ENCODE peak calls at places on chromosomes 12 and 14, in nine cellular contexts. One of them, this sample, is unnamed.

GRCh38 chr12:59973515-59973914 is 377.7 kb downstream of the SLC16A7 start:
- DNase-seq in transverse colon: no peak
- DNase-seq in brain microvascular endothelial cell: no peak
- DNase-seq in upper lobe of right lung: no peak
- DNase-seq in iPS DF 19.7: no peak
- DNase-seq in stimulated activated CD4-positive, alpha-beta T cell treated with anti-CD3 and anti-CD28 coated beads, Interleukin-1b, Interleukin-23, amount 100 ng/mL, for 4 hours: no peak
- DNase-seq in EL: peak; percentile 90
- DNase-seq in left lobe of liver: no peak
- DNase-seq in hepatic stellate cell: peak; percentile 2
- DNase-seq in this sample: no peak

GRCh38 chr12:101414533-101415119 is 7.1 kb upstream of the ARL1 start:
- DNase-seq in transverse colon: peak; percentile 19
- DNase-seq in brain microvascular endothelial cell: peak; percentile 57
- DNase-seq in upper lobe of right lung: no peak
- DNase-seq in iPS DF 19.7: no peak
- DNase-seq in stimulated activated CD4-positive, alpha-beta T cell treated with anti-CD3 and anti-CD28 coated beads, Interleukin-1b, Interleukin-23, amount 100 ng/mL, for 4 hours: no peak
- DNase-seq in EL: peak; percentile 60
- DNase-seq in left lobe of liver: no peak
- DNase-seq in hepatic stellate cell: peak; percentile 32
- DNase-seq in this sample: peak; percentile 45

GRCh38 chr14:96861568-96862310 is 64.6 kb downstream of the VRK1 start:
- DNase-seq in transverse colon: no peak
- DNase-seq in brain microvascular endothelial cell: no peak
- DNase-seq in upper lobe of right lung: no peak
- DNase-seq in iPS DF 19.7: peak; percentile 48
- DNase-seq in stimulated activated CD4-positive, alpha-beta T cell treated with anti-CD3 and anti-CD28 coated beads, Interleukin-1b, Interleukin-23, amount 100 ng/mL, for 4 hours: no peak
- DNase-seq in EL: no peak
- DNase-seq in left lobe of liver: no peak
- DNase-seq in hepatic stellate cell: no peak
- DNase-seq in this sample: no peak

GRCh38 chr12:121893901-121894540 is 5.4 kb downstream of the PSMD9 start:
- DNase-seq in transverse colon: no peak
- DNase-seq in brain microvascular endothelial cell: peak; percentile 53
- DNase-seq in upper lobe of right lung: no peak
- DNase-seq in iPS DF 19.7: no peak
- DNase-seq in stimulated activated CD4-positive, alpha-beta T cell treated with anti-CD3 and anti-CD28 coated beads, Interleukin-1b, Interleukin-23, amount 100 ng/mL, for 4 hours: no peak
- DNase-seq in EL: peak; percentile 67
- DNase-seq in left lobe of liver: no peak
- DNase-seq in hepatic stellate cell: peak; percentile 78
- DNase-seq in this sample: no peak

GRCh38 chr14:68379510-68380303 is 413.2 kb downstream of the ZFP36L1 start:
- DNase-seq in transverse colon: peak; percentile 83
- DNase-seq in brain microvascular endothelial cell: no peak
- DNase-seq in upper lobe of right lung: no peak
- DNase-seq in iPS DF 19.7: no peak
- DNase-seq in stimulated activated CD4-positive, alpha-beta T cell treated with anti-CD3 and anti-CD28 coated beads, Interleukin-1b, Interleukin-23, amount 100 ng/mL, for 4 hours: no peak
- DNase-seq in EL: no peak
- DNase-seq in left lobe of liver: no peak
- DNase-seq in hepatic stellate cell: no peak
- DNase-seq in this sample: no peak

GRCh38 chr14:44895716-44896115 is 66.0 kb downstream of the KLHL28 start:
- DNase-seq in transverse colon: no peak
- DNase-seq in brain microvascular endothelial cell: peak; percentile 69
- DNase-seq in upper lobe of right lung: no peak
- DNase-seq in iPS DF 19.7: no peak
- DNase-seq in stimulated activated CD4-positive, alpha-beta T cell treated with anti-CD3 and anti-CD28 coated beads, Interleukin-1b, Interleukin-23, amount 100 ng/mL, for 4 hours: no peak
- DNase-seq in EL: peak; percentile 91
- DNase-seq in left lobe of liver: no peak
- DNase-seq in hepatic stellate cell: peak; percentile 70
- DNase-seq in this sample: no peak

GRCh38 chr14:36207500-36207899 is 31.0 kb upstream of the PTCSC3 start:
- DNase-seq in transverse colon: no peak
- DNase-seq in brain microvascular endothelial cell: no peak
- DNase-seq in upper lobe of right lung: no peak
- DNase-seq in iPS DF 19.7: no peak
- DNase-seq in stimulated activated CD4-positive, alpha-beta T cell treated with anti-CD3 and anti-CD28 coated beads, Interleukin-1b, Interleukin-23, amount 100 ng/mL, for 4 hours: no peak
- DNase-seq in EL: no peak
- DNase-seq in left lobe of liver: no peak
- DNase-seq in hepatic stellate cell: no peak
- DNase-seq in this sample: no peak

GRCh38 chr12:122086641-122087285 is 8.2 kb downstream of the MLXIP start:
- DNase-seq in transverse colon: no peak
- DNase-seq in brain microvascular endothelial cell: no peak
- DNase-seq in upper lobe of right lung: peak; percentile 45
- DNase-seq in iPS DF 19.7: no peak
- DNase-seq in stimulated activated CD4-positive, alpha-beta T cell treated with anti-CD3 and anti-CD28 coated beads, Interleukin-1b, Interleukin-23, amount 100 ng/mL, for 4 hours: no peak
- DNase-seq in EL: no peak
- DNase-seq in left lobe of liver: no peak
- DNase-seq in hepatic stellate cell: no peak
- DNase-seq in this sample: no peak

This sample was measured in HL-60.